ENCODE peak calls at places on chromosomes 1 and 21, in seven cellular contexts. J is neural progenitor cell, O is H1, X is hepatocyte, M is endodermal cell, R is IMR-90, C is neuronal stem cell. K is an unnamed sample.

GRCh38 chr21:44327603-44327974 is 11.6 kb downstream of the CFAP410 start:
- DNase-seq in J (no peak), O (no peak), X (no peak), M (no peak), R (no peak), C (no peak), K (no peak)

GRCh38 chr1:57599233-57599994 is 175.6 kb upstream of the DAB1 start:
- DNase-seq in J (peak; percentile 56), O (no peak), X (peak; percentile 33), M (peak; percentile 64), R (peak; percentile 1), C (peak; percentile 27), K (no peak)

GRCh38 chr1:202047977-202048376 is 37.6 kb downstream of the ELF3 start:
- DNase-seq in J (no peak), O (no peak), X (no peak), M (no peak), R (no peak), C (no peak), K (no peak)

GRCh38 chr1:89822109-89822962 is 1.5 kb downstream of the LRRC8D start:
- DNase-seq in J (peak; percentile 41), O (no peak), X (no peak), M (peak; percentile 71), R (no peak), C (no peak), K (peak; percentile 24)

GRCh38 chr21:46005481-46005881 is 23.9 kb downstream of the COL6A1 start:
- DNase-seq in J (no peak), O (no peak), X (no peak), M (peak; percentile 52), R (no peak), C (no peak), K (no peak)

GRCh38 chr1:107196973-107197562 is 56.2 kb downstream of the NTNG1 start:
- DNase-seq in J (peak; percentile 72), O (no peak), X (peak; percentile 16), M (peak; percentile 81), R (peak; percentile 3), C (peak; percentile 12), K (no peak)

GRCh38 chr1:28886731-28887417 is 27.5 kb upstream of the EPB41 start:
- DNase-seq in J (peak; percentile 91), O (peak; percentile 70), X (peak; percentile 94), M (peak; percentile 97), R (peak; percentile 48), C (peak; percentile 80), K (peak; percentile 90)

GRCh38 chr1:30688920-30689794 is 34.2 kb downstream of the MATN1 start:
- DNase-seq in J (peak; percentile 44), O (no peak), X (no peak), M (peak; percentile 47), R (no peak), C (no peak), K (no peak)

GRCh38 chr21:46119565-46120271 is 21.8 kb downstream of the COL6A2 start:
- DNase-seq in J (no peak), O (no peak), X (no peak), M (peak; percentile 33), R (no peak), C (no peak), K (peak; percentile 10)

GRCh38 chr21:43702785-43703067 is 16.2 kb upstream of the PDXK start:
- DNase-seq in J (no peak), O (no peak), X (no peak), M (no peak), R (no peak), C (no peak), K (no peak)

GRCh38 chr1:216246577-216246976 is 176.7 kb downstream of the USH2A start:
- DNase-seq in J (no peak), O (no peak), X (no peak), M (peak; percentile 65), R (no peak), C (no peak), K (no peak)

GRCh38 chr1:214935258-214935657 is 147.3 kb upstream of the KCNK2 start:
- DNase-seq in J (no peak), O (no peak), X (no peak), M (no peak), R (no peak), C (no peak), K (no peak)

GRCh38 chr1:32919811-32920733 is 18.9 kb upstream of the TMEM54 start:
- DNase-seq in J (no peak), O (no peak), X (no peak), M (no peak), R (peak; percentile 72), C (no peak), K (no peak)

GRCh38 chr21:31872452-31873274 is at the start of gene HUNK:
- DNase-seq in J (peak; percentile 86), O (no peak), X (peak; percentile 76), M (peak; percentile 88), R (peak; percentile 54), C (peak; percentile 73), K (peak; percentile 88)

GRCh38 chr1:188166654-188167053 is 1337.9 kb downstream of the PLA2G4A start:
- DNase-seq in J (no peak), O (no peak), X (no peak), M (no peak), R (no peak), C (no peak), K (no peak)

GRCh38 chr1:100713636-100714035 is 5.9 kb upstream of the VCAM1 start:
- DNase-seq in J (no peak), O (no peak), X (no peak), M (no peak), R (no peak), C (no peak), K (no peak)

GRCh38 chr1:151511636-151512215 is 539 bp downstream of the CGN start:
- DNase-seq in J (peak; percentile 81), O (no peak), X (peak; percentile 74), M (peak; percentile 87), R (no peak), C (no peak), K (peak; percentile 61)

GRCh38 chr1:204190212-204191211 is 5.8 kb downstream of the KISS1 start:
- DNase-seq in J (peak; percentile 33), O (no peak), X (peak; percentile 88), M (peak; percentile 82), R (peak; percentile 70), C (no peak), K (no peak)

GRCh38 chr1:178953034-178953433 is 72.7 kb upstream of the FAM20B start:
- DNase-seq in J (no peak), O (no peak), X (no peak), M (no peak), R (no peak), C (no peak), K (no peak)

GRCh38 chr1:24961961-24962861 is 32.1 kb upstream of the RUNX3 start:
- DNase-seq in J (peak; percentile 57), O (no peak), X (no peak), M (peak; percentile 78), R (no peak), C (no peak), K (no peak)
- H3K4me1 ChIP-seq in J (no peaks in the 10 kb centered on the region), O (no peaks in the 10 kb centered on the region), X (no peaks in the 10 kb centered on the region), M (no peaks in the 10 kb centered on the region), R (no peaks in the 10 kb centered on the region), C (peaks cover 3% of the 10 kb centered on the region), K (no peaks in the 10 kb centered on the region)

GRCh38 chr1:213531369-213532310 is 456.1 kb upstream of the PROX1 start:
- DNase-seq in J (no peak), O (no peak), X (no peak), M (no peak), R (no peak), C (no peak), K (peak; percentile 59)
- H3K4me1 ChIP-seq in J (no peaks in the 10 kb centered on the region), O (no peaks in the 10 kb centered on the region), X (no peaks in the 10 kb centered on the region), M (no peaks in the 10 kb centered on the region), R (no peaks in the 10 kb centered on the region), C (no peaks in the 10 kb centered on the region), K (peaks cover 7% of the 10 kb centered on the region)

GRCh38 chr1:160653620-160654016 is 6.8 kb upstream of the SLAMF1 start:
- DNase-seq in J (no peak), O (no peak), X (no peak), M (no peak), R (no peak), C (no peak), K (no peak)
- H3K4me1 ChIP-seq in J (peaks cover 11% of the 10 kb centered on the region), O (peaks cover 14% of the 10 kb centered on the region), X (peaks cover 44% of the 10 kb centered on the region), M (peaks cover 32% of the 10 kb centered on the region), R (no peaks in the 10 kb centered on the region), C (peaks cover 3% of the 10 kb centered on the region), K (no peaks in the 10 kb centered on the region)

DNA sequence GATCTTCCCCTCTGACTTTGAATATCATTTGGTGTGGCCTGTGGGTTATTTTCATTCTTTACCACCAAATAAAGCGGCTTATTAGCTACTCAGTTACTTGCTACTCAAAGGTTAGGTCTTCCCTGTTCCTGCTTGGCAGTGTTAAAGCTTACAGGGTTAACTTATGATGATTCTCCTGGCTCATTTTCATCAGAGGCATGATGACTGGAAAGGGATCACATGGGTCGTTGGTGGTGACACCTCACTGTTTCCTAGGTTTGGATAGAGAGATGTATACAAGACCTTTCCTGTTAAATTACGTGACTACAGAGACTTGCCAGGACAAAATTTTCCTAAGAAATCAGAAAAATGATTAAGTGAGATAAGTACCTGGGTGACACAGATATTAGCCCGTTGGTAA is 27.4 kb downstream of the MRPS6 start:
- DNase-seq in J (no peak), O (no peak), X (no peak), M (no peak), R (peak; percentile 41), C (no peak), K (no peak)
- H3K4me1 ChIP-seq in J (peaks cover 60% of the 10 kb centered on the region), O (peaks cover 3% of the 10 kb centered on the region), X (peaks cover 12% of the 10 kb centered on the region), M (peaks cover 16% of the 10 kb centered on the region), R (peaks cover 15% of the 10 kb centered on the region), C (peaks cover 20% of the 10 kb centered on the region), K (no peaks in the 10 kb centered on the region)

GRCh38 chr1:25554426-25554780 is 11.0 kb downstream of the LDLRAP1 start:
- DNase-seq in J (no peak), O (no peak), X (no peak), M (no peak), R (no peak), C (no peak), K (no peak)

GRCh38 chr1:25553749-25554425 is 10.5 kb downstream of the LDLRAP1 start:
- DNase-seq in J (no peak), O (no peak), X (no peak), M (no peak), R (no peak), C (no peak), K (no peak)

GRCh38 chr1:25556132-25556670 is 12.8 kb downstream of the LDLRAP1 start:
- DNase-seq in J (no peak), O (no peak), X (no peak), M (no peak), R (no peak), C (no peak), K (no peak)

GRCh38 chr1:25555753-25556092 is 12.3 kb downstream of the LDLRAP1 start:
- DNase-seq in J (no peak), O (no peak), X (no peak), M (no peak), R (no peak), C (no peak), K (no peak)

DNA sequence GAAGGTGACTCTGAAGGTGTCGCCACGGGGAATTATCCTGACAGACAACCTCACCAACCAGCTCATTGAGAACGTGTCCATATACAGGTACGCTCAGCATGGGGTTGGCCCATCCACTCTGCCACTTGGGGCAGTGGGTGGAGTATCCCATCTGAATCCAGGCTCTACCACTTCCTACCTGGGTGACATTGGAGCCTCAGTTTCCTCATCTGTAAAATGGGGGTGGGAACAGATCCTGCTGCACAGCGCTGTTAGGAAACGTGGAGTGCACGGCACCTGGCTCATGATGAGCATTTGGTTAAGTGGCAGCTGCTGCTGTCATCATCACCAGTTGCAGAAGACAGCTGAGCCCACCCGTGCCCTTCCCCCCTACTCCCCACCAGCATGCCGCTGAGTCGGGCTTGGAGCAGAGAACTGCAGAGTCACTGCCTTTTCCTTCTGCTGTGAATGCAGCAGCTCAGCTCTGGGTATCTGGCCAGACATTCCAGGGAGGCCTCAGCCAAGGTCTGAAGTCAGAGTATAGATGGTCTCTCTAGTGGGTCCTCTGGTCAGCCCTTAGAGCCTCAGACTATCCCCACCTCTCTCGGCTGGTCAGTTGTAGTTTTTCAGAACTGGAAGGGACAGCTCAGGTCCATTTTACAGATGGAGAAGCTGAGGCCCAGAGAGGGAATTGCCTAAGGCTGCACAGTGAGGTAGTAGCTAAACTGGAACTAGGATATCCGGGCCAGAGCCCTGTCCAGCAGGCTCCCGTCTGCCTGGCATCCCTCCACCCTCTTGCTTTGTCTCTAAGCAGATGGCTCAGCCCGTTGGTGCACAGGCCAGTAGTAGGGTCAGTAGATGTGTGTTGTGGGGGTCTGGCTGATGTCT is 11.7 kb downstream of the LDLRAP1 start:
- DNase-seq in J (no peak), O (no peak), X (no peak), M (no peak), R (peak; percentile 29), C (no peak), K (no peak)
- H3K4me1 ChIP-seq in J (no peaks in the 10 kb centered on the region), O (no peaks in the 10 kb centered on the region), X (peaks cover under 1% of the 10 kb centered on the region), M (no peaks in the 10 kb centered on the region), R (peaks cover 13% of the 10 kb centered on the region), C (peaks cover 5% of the 10 kb centered on the region), K (peaks cover 8% of the 10 kb centered on the region)